ENCODE peak calls at places on chromosomes 2 and 18, in six cellular contexts. D, A, B, K, F and J are unnamed samples. For H3K4me1 and H3K9me3, the result is how much of the 10 kb centered on the place peaks cover.

GRCh38 chr2:7035884-7036283 is 118.7 kb downstream of the RNF144A start:
- DNase-seq in B (no peak), A (no peak), D (peak), F (no peak), K (no peak), J (no peak)

GRCh38 chr2:189580662-189581353 is at the start of gene SLC40A1:
- DNase-seq in K (peak), A (peak), B (peak), D (peak), F (peak), J (peak)

GRCh38 chr2:222364280-222364895 is 60.0 kb upstream of the SGPP2 start:
- DNase-seq in K (no peak), F (no peak), A (no peak), D (no peak), B (no peak), J (no peak)

GRCh38 chr2:159133795-159134194 is 152.7 kb downstream of the WDSUB1 start:
- DNase-seq in A (no peak), B (no peak), K (peak), F (no peak), D (no peak), J (no peak)

GRCh38 chr2:99615247-99615771 is 125.5 kb upstream of the REV1 start:
- DNase-seq in F (no peak), K (no peak), A (no peak), D (no peak), B (no peak), J (no peak)

GRCh38 chr2:19677825-19678518 is 223.8 kb downstream of the TTC32 start:
- DNase-seq in B (no peak), F (no peak), K (no peak), D (no peak), A (no peak), J (no peak)

GRCh38 chr2:19806131-19806530 is 95.7 kb downstream of the TTC32 start:
- DNase-seq in K (no peak), A (no peak), D (no peak), B (no peak), F (no peak), J (no peak)

GRCh38 chr2:239954166-239955085 is 70.7 kb downstream of the NDUFA10 start:
- DNase-seq in A (peak), F (no peak), K (peak), D (peak), B (no peak), J (no peak)

GRCh38 chr18:4017479-4017878 is 437.6 kb downstream of the DLGAP1 start:
- DNase-seq in F (no peak), B (no peak), A (no peak), K (peak), D (no peak), J (no peak)

GRCh38 chr2:200590090-200590489 is 4.3 kb downstream of the AOX1 start:
- DNase-seq in A (peak), F (peak), D (peak), K (no peak), B (peak), J (no peak)

GRCh38 chr2:84807063-84807485 is 73.8 kb downstream of the TRABD2A start:
- DNase-seq in A (no peak), B (peak), F (no peak), D (no peak), K (peak), J (peak)

GRCh38 chr2:23757686-23758433 is 169.1 kb downstream of the ATAD2B start:
- DNase-seq in D (no peak), B (no peak), K (peak), A (peak), F (no peak), J (no peak)

GRCh38 chr18:63779386-63779785 is 4.2 kb downstream of the SERPINB7 start:
- DNase-seq in A (no peak), F (no peak), D (no peak), B (no peak), K (no peak), J (no peak)

GRCh38 chr2:44789446-44789845 is 152.1 kb upstream of the SIX3 start:
- DNase-seq in F (no peak), A (no peak), K (no peak), D (no peak), B (no peak), J (no peak)

GRCh38 chr18:34928068-34928753 is 113.0 kb upstream of the MAPRE2 start:
- DNase-seq in D (no peak), B (no peak), K (no peak), A (no peak), F (no peak), J (no peak)
- TF ChIP-seq POLR2A in D (no peak), B (no peak), K (no peak), A (no peak), F (no peak), J (no peak)

DNA sequence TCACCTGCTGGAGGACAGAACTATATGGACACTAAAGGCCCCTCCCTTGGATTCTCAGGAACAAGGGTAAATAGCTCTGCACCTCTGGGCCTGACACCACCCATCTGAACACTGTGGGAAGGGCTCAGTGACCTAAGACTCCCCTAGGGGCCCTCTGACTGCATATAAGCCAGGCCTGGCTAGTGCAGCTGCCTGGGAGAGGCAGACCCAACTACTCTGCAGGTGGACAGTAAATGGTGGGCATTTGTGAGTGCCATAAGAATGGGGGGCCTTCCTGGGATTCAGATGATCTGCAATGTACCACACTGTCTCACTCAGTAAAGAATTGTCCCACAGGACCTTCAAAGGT is 11.2 kb upstream of the WIPF1 start:
- DNase-seq in F (no peak), K (no peak), B (no peak), A (no peak), D (no peak), J (no peak)
- H3K4me1 ChIP-seq in F (under half), K (under half), B (under half), A (under half), D (under half), J (half or more)

DNA sequence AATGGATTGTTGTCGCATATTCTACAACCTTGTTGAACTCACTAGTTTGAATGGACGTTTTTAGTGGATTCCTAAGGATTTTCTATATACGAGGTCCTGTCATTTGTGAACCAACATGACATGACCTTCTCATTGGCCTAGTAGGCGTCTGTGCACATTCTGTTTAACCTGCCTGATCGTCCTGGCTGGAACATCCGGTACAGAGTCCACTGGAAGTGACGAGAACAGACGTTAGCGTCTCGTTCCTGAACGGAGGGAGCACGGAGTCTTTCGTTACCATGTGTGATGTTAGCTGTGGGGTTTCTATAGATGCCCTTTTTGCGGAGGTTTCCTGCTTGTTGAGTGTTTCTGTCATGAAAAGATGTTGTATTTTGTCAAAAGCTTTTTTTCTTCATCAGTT is 61.9 kb downstream of the SLC66A2 start:
- DNase-seq in B (no peak), A (no peak), K (no peak), F (no peak), D (no peak), J (no peak)
- H3K9me3 ChIP-seq in B (under half), A (under half), K (under half), F (under half), D (under half), J (under half)

GRCh38 chr18:12373771-12374116 is 3.3 kb downstream of the AFG3L2 start:
- DNase-seq in F (no peak), B (no peak), D (no peak), K (no peak), A (no peak), J (no peak)

GRCh38 chr18:12376034-12376717 is 851 bp downstream of the AFG3L2 start:
- DNase-seq in B (peak), F (peak), D (peak), K (no peak), A (no peak), J (peak)

GRCh38 chr18:12374398-12374797 is 2.6 kb downstream of the AFG3L2 start:
- DNase-seq in K (no peak), A (no peak), F (no peak), B (no peak), D (no peak), J (no peak)

GRCh38 chr18:12377556-12378553 is 828 bp upstream of the AFG3L2 start:
- DNase-seq in A (no peak), D (no peak), B (no peak), F (no peak), K (no peak), J (no peak)

DNA sequence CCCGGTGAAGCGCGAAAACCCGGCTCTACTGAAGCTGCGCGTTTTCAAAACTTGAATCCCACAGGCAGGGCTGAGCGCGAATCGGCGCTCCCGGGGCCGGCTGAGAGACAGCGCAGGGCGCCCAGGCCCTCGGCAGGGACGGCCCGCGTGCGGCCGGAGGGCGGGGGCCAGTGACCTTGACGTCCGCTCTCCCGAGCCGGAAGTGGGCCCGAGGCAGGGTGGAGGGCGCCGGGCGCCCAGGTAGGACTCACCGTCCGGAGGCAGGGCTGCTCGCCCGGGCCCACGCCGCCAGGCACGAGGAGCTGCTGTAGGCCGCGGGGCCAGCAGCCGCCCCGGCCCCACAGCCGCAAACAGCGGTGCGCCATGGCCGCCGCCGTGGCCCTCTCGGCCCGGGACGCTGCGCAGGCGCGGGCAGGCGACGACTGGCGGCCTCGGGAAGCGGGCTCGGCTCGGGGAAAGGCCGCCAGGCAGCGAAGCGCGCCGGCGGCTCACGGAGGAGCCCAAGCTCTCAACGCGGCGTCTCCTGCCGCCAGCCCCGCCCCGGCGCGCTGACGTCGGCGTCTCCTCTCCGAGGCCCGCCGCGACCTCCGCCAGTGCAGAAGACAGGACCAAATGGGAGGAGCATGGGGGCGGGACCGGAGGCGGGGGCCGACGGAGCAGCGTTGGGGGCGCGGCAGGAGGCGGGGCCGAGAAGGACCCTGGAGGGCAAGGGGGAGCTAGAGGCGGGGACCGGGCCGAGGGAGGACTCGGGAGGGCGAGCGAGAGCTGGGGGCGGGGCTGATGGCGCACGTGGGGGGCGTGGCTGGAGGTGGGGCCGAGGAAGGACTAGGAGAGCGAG is at the start of gene AFG3L2:
- DNase-seq in A (peak), F (peak), D (peak), B (peak), K (peak), J (peak)
- TF ChIP-seq POLR2A in A (peak), F (peak), D (peak), B (peak), K (peak), J (peak)

GRCh38 chr2:96684883-96685282 is 42.3 kb downstream of the FER1L5 start:
- DNase-seq in D (no peak), F (no peak), A (no peak), K (no peak), B (peak), J (no peak)
- H3K4me1 ChIP-seq in D (under half), F (under half), A (under half), K (under half), B (under half), J (under half)